ENCODE peak calls at places on chromosomes 12 and 14, in five cellular contexts. P is activated naive CD8-positive, alpha-beta T cell treated with anti-CD3 and anti-CD28 coated beads, Interleukin-2, amount 50 U/mL, for 24 hours; R is astrocyte of the spinal cord; N is choroid plexus epithelial cell; Q is fibroblast of the aortic adventitia. F is an unnamed sample.

GRCh38 chr12:51951843-51952722 is 584 bp downstream of the ACVR1B start:
- DNase-seq in P (no peak), R (no peak), N (no peak), Q (no peak), F (no peak)

GRCh38 chr12:42759622-42760273 is 170.2 kb upstream of the PRICKLE1 start:
- DNase-seq in P (no peak), R (peak), N (peak), Q (peak), F (no peak)

GRCh38 chr14:99322731-99323599 is 51.0 kb upstream of the BCL11B start:
- DNase-seq in P (no peak), R (no peak), N (no peak), Q (no peak), F (no peak)

GRCh38 chr12:89544730-89545184 is 18.9 kb upstream of the POC1B start:
- DNase-seq in P (no peak), R (peak), N (peak), Q (peak), F (peak)

GRCh38 chr14:90582166-90582565 is 185.3 kb downstream of the CALM1 start:
- DNase-seq in P (no peak), R (no peak), N (no peak), Q (no peak), F (no peak)

GRCh38 chr12:115230576-115230975 is 546.6 kb upstream of the TBX3 start:
- DNase-seq in P (no peak), R (no peak), N (no peak), Q (no peak), F (no peak)

GRCh38 chr12:110622582-110622981 is 8.7 kb downstream of the TCTN1 start:
- DNase-seq in P (no peak), R (no peak), N (peak), Q (no peak), F (no peak)

GRCh38 chr12:26651566-26652188 is 181.3 kb downstream of the ITPR2 start:
- DNase-seq in P (peak), R (peak), N (peak), Q (peak), F (peak)

GRCh38 chr14:104369208-104369607 is 210.4 kb upstream of the C14orf180 start:
- DNase-seq in P (no peak), R (no peak), N (no peak), Q (no peak), F (no peak)

GRCh38 chr12:63056649-63057048 is 94.4 kb downstream of the AVPR1A start:
- DNase-seq in P (no peak), R (no peak), N (peak), Q (no peak), F (no peak)

GRCh38 chr12:24975425-24975824 is 26.5 kb upstream of the BCAT1 start:
- DNase-seq in P (no peak), R (no peak), N (no peak), Q (peak), F (no peak)

GRCh38 chr14:97021571-97022171 is 224.5 kb downstream of the VRK1 start:
- DNase-seq in P (no peak), R (no peak), N (no peak), Q (no peak), F (no peak)

GRCh38 chr12:106137456-106138278 is 1.1 kb downstream of the NUAK1 start:
- DNase-seq in P (no peak), R (no peak), N (peak), Q (no peak), F (peak)

GRCh38 chr14:69214376-69214775 is 23.1 kb downstream of the EXD2 start:
- DNase-seq in P (no peak), R (peak), N (peak), Q (no peak), F (no peak)

GRCh38 chr14:95163666-95164065 is 6.3 kb upstream of the DICER1 start:
- DNase-seq in P (no peak), R (no peak), N (peak), Q (no peak), F (no peak)

GRCh38 chr12:100539209-100539608 is 34.3 kb upstream of the GAS2L3 start:
- DNase-seq in P (peak), R (peak), N (peak), Q (peak), F (peak)

GRCh38 chr14:61616524-61617185 is 78.7 kb upstream of the HIF1A start:
- DNase-seq in P (no peak), R (peak), N (peak), Q (peak), F (peak)

F was measured in dermis blood vessel endothelial cell.